ENCODE peak calls at places on chromosomes 5 and 9, in five cellular contexts. T, O, Q, B and R are unnamed samples.

GRCh38 chr9:83721509-83721908 is 13.8 kb upstream of the UBQLN1 start:
- DNase-seq in T (no peak), O (no peak), Q (no peak), B (no peak), R (no peak)

GRCh38 chr9:82208741-82209450 is 220.3 kb downstream of the SPATA31D1 start:
- DNase-seq in B (no peak), O (no peak), T (no peak), Q (no peak), R (no peak)

GRCh38 chr5:154948313-154948712 is 7.4 kb downstream of the MRPL22 start:
- DNase-seq in O (no peak), B (no peak), T (no peak), Q (no peak), R (no peak)

GRCh38 chr5:16791036-16791705 is 144.9 kb downstream of the MYO10 start:
- DNase-seq in O (peak), B (peak), Q (peak), T (peak), R (no peak)

GRCh38 chr5:54946306-54946705 is 39.1 kb downstream of the ESM1 start:
- DNase-seq in Q (no peak), B (no peak), T (no peak), O (no peak), R (no peak)

GRCh38 chr9:2875218-2875977 is 31.5 kb upstream of the PUM3 start:
- DNase-seq in O (no peak), B (no peak), Q (no peak), T (no peak), R (no peak)

GRCh38 chr5:170757182-170757601 is 26.3 kb upstream of the GABRP start:
- DNase-seq in T (no peak), Q (no peak), O (no peak), B (peak), R (no peak)

GRCh38 chr9:35615981-35616680 is 2.1 kb downstream of the CD72 start:
- DNase-seq in B (no peak), O (no peak), T (no peak), Q (no peak), R (no peak)

GRCh38 chr9:73008273-73008672 is 55.4 kb upstream of the ALDH1A1 start:
- DNase-seq in T (no peak), O (no peak), B (no peak), Q (no peak), R (no peak)

GRCh38 chr9:12232836-12233235 is 460.3 kb upstream of the TYRP1 start:
- DNase-seq in Q (no peak), T (no peak), O (no peak), B (no peak), R (no peak)

GRCh38 chr9:120861935-120862334 is 15.1 kb downstream of the PHF19 start:
- DNase-seq in Q (no peak), T (no peak), O (no peak), B (no peak), R (no peak)

GRCh38 chr5:76716456-76717157 is 681 bp downstream of the F2R start:
- DNase-seq in B (peak), O (no peak), Q (no peak), T (no peak), R (no peak)